ENCODE peak calls at places on chromosomes 1 and 21, in nine cellular contexts. I is IMR-90, N is breast epithelium, E is heart left ventricle, F is ovary, Q is uterus, O is erythroblast, U is suprapubic skin, L is transverse colon. Y is an unnamed sample.

GRCh38 chr21:44089001-44089911 is 17.9 kb upstream of the PWP2 start:
- DNase-seq in L (peak; percentile 81), F (no peak), U (no peak), N (no peak), O (no peak), Q (no peak), E (peak; percentile 18), I (no peak), Y (no peak)

GRCh38 chr1:31696246-31696645 is 7.6 kb downstream of the COL16A1 start:
- DNase-seq in I (no peak), U (no peak), F (no peak), N (peak; percentile 69), E (no peak), L (peak; percentile 31), O (no peak), Q (no peak), Y (peak; percentile 34)

GRCh38 chr1:228339059-228339704 is 67.5 kb downstream of the TRIM11 start:
- DNase-seq in U (no peak), Q (no peak), N (peak; percentile 42), I (no peak), O (no peak), L (peak; percentile 3), E (peak; percentile 10), F (no peak), Y (no peak)

GRCh38 chr1:1306070-1306660 is 1.6 kb downstream of the ACAP3 start:
- DNase-seq in N (no peak), F (no peak), I (peak; percentile 27), O (peak; percentile 50), L (no peak), Q (no peak), E (no peak), U (no peak), Y (no peak)

GRCh38 chr21:15893902-15894301 is 164.1 kb downstream of the USP25 start:
- DNase-seq in U (no peak), I (no peak), Q (no peak), N (no peak), L (no peak), O (no peak), F (no peak), E (no peak), Y (no peak)

GRCh38 chr1:5254131-5254725 is 599.8 kb downstream of the AJAP1 start:
- DNase-seq in N (no peak), L (no peak), U (no peak), Q (no peak), F (no peak), I (no peak), O (no peak), E (no peak), Y (no peak)

GRCh38 chr1:112558634-112559033 is 49.9 kb downstream of the WNT2B start:
- DNase-seq in E (no peak), F (no peak), L (no peak), O (no peak), I (no peak), U (no peak), N (no peak), Q (no peak), Y (no peak)

GRCh38 chr1:168949672-168950071 is 156.8 kb upstream of the ATP1B1 start:
- DNase-seq in I (no peak), U (no peak), F (no peak), Q (no peak), O (no peak), E (no peak), L (no peak), N (no peak), Y (no peak)

GRCh38 chr21:38945536-38946245 is 140.0 kb downstream of the ETS2 start:
- DNase-seq in E (no peak), I (peak; percentile 58), N (no peak), U (no peak), F (no peak), Q (no peak), L (no peak), O (no peak), Y (no peak)

GRCh38 chr1:230280054-230280795 is 145.9 kb downstream of the PGBD5 start:
- DNase-seq in E (peak; percentile 9), F (peak; percentile 13), U (peak; percentile 72), O (no peak), Q (peak; percentile 10), I (no peak), L (no peak), N (peak; percentile 28), Y (no peak)

GRCh38 chr1:35001743-35002142 is 16.6 kb upstream of the TMEM35B start:
- DNase-seq in F (no peak), O (no peak), N (no peak), E (no peak), I (peak; percentile 20), Q (no peak), U (no peak), L (no peak), Y (no peak)

GRCh38 chr1:231724876-231725647 is 98.5 kb downstream of the DISC1 start:
- DNase-seq in I (peak; percentile 36), E (no peak), L (no peak), U (no peak), F (no peak), Q (no peak), N (no peak), O (peak; percentile 57), Y (peak; percentile 43)

GRCh38 chr1:247885011-247885410 is 10.4 kb upstream of the OR2W3 start:
- DNase-seq in E (no peak), L (no peak), N (no peak), U (no peak), Q (no peak), F (no peak), I (no peak), O (peak; percentile 11), Y (no peak)

GRCh38 chr1:66435541-66435940 is 98.4 kb upstream of the SGIP1 start:
- DNase-seq in Q (no peak), L (no peak), N (no peak), E (no peak), I (no peak), U (no peak), O (no peak), F (no peak), Y (no peak)

GRCh38 chr1:66434096-66434495 is 99.9 kb upstream of the SGIP1 start:
- DNase-seq in U (no peak), Q (no peak), F (no peak), L (no peak), N (no peak), E (no peak), O (no peak), I (peak; percentile 81), Y (no peak)

GRCh38 chr1:66438062-66438970 is 95.6 kb upstream of the SGIP1 start:
- DNase-seq in Q (no peak), I (no peak), U (no peak), F (no peak), O (no peak), N (no peak), L (no peak), E (no peak), Y (no peak)

GRCh38 chr1:66437136-66437401 is 96.9 kb upstream of the SGIP1 start:
- DNase-seq in Q (no peak), L (no peak), E (no peak), I (no peak), F (no peak), U (no peak), O (no peak), N (no peak), Y (no peak)

GRCh38 chr1:66436378-66437135 is 97.4 kb upstream of the SGIP1 start:
- DNase-seq in F (no peak), E (no peak), Q (no peak), O (no peak), I (peak; percentile 80), N (no peak), L (no peak), U (no peak), Y (peak; percentile 30)
- TF ChIP-seq POLR2A in F (no peak), E (no peak), Q (no peak), O (no peak), I (no peak), N (no peak), L (no peak), U (no peak), Y (no peak)

DNA sequence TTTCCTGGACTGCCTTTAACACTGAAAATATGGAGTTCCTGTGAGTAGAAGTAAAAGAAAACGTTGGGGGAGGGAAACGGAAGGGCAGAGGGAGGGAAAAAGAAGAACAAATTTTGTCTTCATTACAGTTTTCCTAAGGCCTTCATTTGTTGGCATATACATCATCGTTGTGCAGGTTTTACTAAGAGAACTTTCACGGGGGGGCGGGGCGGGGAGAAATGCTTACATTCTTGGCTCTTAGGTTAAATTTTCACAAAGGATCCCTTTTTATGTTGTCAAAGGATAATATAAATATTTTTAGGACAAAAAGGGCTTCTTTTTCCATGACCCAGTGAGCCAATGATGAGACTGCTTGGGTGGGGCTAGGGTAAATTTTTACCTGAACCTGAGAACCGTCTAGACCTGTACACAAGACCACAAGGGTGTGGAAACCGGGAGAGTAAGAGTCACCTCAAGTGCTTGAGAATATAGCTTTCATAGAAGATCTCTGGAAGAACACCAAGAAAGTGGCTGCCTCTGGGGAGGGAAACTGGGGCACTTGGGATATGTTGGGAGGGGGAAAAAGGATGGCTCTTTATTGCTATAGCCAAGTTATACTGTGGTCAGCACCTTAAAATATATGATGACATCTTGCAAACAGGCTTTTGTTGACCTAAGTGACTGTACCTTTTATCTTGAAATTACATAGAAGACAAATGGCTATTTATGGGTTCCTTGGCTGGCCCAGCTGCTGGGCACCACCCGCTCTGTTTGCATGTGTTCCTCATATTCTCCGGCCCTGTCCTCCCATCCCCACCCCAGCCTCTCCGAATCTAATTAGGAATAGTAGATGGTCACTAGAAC is 2.0 kb upstream of the UTP25 start:
- DNase-seq in I (no peak), O (no peak), U (no peak), E (no peak), Q (no peak), F (no peak), L (no peak), N (no peak), Y (no peak)
- TF ChIP-seq POLR2A in I (no peak), O (no peak), U (no peak), E (no peak), Q (no peak), F (no peak), L (no peak), N (no peak), Y (no peak)

DNA sequence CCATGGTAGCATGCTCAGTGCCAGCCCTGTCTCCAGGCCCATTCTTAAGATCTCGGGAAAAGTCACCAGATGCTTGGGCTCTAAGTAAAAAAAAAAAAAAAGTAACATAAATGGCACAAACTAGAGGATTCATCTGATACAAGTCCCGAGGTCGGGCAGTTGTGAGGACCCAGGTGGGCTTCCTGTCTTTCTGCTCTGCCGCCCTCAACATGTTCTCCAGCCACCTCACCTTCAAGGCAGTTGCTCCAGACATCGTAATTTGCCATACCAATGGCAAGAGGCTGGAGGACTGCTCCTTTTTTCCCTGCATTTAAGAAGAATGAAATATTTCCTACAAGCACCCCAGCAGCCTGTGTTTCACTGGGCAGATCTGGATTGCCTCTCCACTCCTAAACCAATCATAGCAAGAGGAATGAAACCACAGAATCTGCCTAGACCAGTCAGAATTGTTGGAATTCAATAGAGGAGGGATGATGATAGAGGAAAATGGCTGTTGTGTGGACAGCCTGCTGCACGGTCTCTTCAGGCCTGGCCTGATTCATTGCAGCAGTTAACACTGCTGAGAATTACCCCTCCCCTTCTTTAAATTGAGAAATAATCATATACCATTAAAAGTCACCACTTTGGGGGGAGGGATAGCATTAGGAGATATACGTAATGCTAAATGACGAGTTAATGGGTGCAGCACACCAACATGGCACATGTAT is 5.4 kb downstream of the HMGN2 start:
- DNase-seq in E (no peak), Q (no peak), O (no peak), I (peak; percentile 19), L (no peak), U (no peak), N (no peak), F (no peak), Y (no peak)
- TF ChIP-seq POLR2A in E (no peak), Q (no peak), O (peak; percentile 43), I (no peak), L (no peak), U (no peak), N (no peak), F (no peak), Y (no peak)

GRCh38 chr1:24931481-24932221 is 1.6 kb upstream of the RUNX3 start:
- DNase-seq in N (no peak), L (no peak), O (no peak), Q (no peak), F (no peak), U (no peak), I (no peak), E (no peak), Y (no peak)
- TF ChIP-seq POLR2A in N (no peak), L (no peak), O (no peak), Q (no peak), F (no peak), U (no peak), I (no peak), E (no peak), Y (no peak)